ENCODE peak calls at places on chromosomes 16 and 17, in nine cellular contexts. K is heart left ventricle, C is IMR-90, R is lower leg skin, D is A549, B is gastrocnemius medialis, J is spleen, G is HCT116, U is uterus. O is an unnamed sample.

GRCh38 chr17:44367219-44367618 is 3.6 kb upstream of the FAM171A2 start:
- DNase-seq in J (no peak), C (no peak), K (no peak), G (no peak), R (no peak), B (no peak), D (no peak), U (no peak), O (no peak)

GRCh38 chr17:39863918-39864746 is at the start of gene IKZF3:
- DNase-seq in G (no peak), D (peak; percentile 64), R (peak; percentile 88), B (no peak), U (peak; percentile 19), K (peak; percentile 79), C (peak; percentile 18), J (peak; percentile 93), O (no peak)

GRCh38 chr17:72640415-72641165 is 451.9 kb downstream of the SLC39A11 start:
- DNase-seq in U (no peak), B (no peak), G (no peak), K (no peak), C (no peak), J (no peak), D (no peak), R (no peak), O (no peak)

GRCh38 chr17:48131216-48131824 is 23.8 kb downstream of the SNX11 start:
- DNase-seq in C (peak; percentile 66), U (peak; percentile 41), G (peak; percentile 80), D (peak; percentile 87), K (no peak), R (peak; percentile 52), J (no peak), B (peak; percentile 43), O (peak; percentile 70)

GRCh38 chr17:42016411-42016831 is 818 bp downstream of the DNAJC7 start:
- DNase-seq in B (no peak), D (no peak), U (no peak), J (peak; percentile 70), R (no peak), G (no peak), K (no peak), C (peak; percentile 16), O (no peak)

GRCh38 chr17:39281806-39282205 is 56.1 kb upstream of the STAC2 start:
- DNase-seq in J (no peak), R (no peak), K (no peak), U (no peak), C (peak; percentile 48), B (no peak), G (no peak), D (no peak), O (no peak)

GRCh38 chr17:44212507-44213402 is 6.7 kb downstream of the UBTF start:
- DNase-seq in U (no peak), R (no peak), D (no peak), G (no peak), J (peak; percentile 78), B (no peak), K (no peak), C (no peak), O (no peak)

GRCh38 chr16:54437361-54437760 is 150.8 kb upstream of the IRX3 start:
- DNase-seq in G (no peak), J (no peak), R (peak; percentile 75), C (no peak), K (no peak), B (no peak), D (no peak), U (no peak), O (no peak)

GRCh38 chr16:69830534-69831211 is 68.5 kb downstream of the WWP2 start:
- DNase-seq in C (peak; percentile 28), J (no peak), D (peak; percentile 31), K (no peak), G (no peak), U (no peak), B (no peak), R (no peak), O (no peak)

GRCh38 chr17:58344791-58345157 is 7.2 kb downstream of the SUPT4H1 start:
- DNase-seq in J (peak; percentile 84), R (no peak), K (no peak), D (no peak), U (no peak), B (no peak), C (no peak), G (no peak), O (no peak)

GRCh38 chr16:86984975-86985655 is 332.1 kb downstream of the C16orf95 start:
- DNase-seq in K (peak; percentile 73), C (no peak), U (no peak), J (no peak), D (no peak), B (no peak), G (no peak), R (no peak), O (no peak)

GRCh38 chr17:63647065-63647725 is 25.0 kb downstream of the MAP3K3 start:
- DNase-seq in D (no peak), U (no peak), B (no peak), G (no peak), R (no peak), C (peak; percentile 82), J (no peak), K (no peak), O (no peak)

GRCh38 chr17:57868007-57868774 is 18.3 kb upstream of the MRPS23 start:
- DNase-seq in U (peak; percentile 92), D (peak; percentile 97), K (peak; percentile 87), C (peak; percentile 94), R (peak; percentile 95), G (peak; percentile 90), J (peak; percentile 86), B (peak; percentile 69), O (peak; percentile 96)

DNA sequence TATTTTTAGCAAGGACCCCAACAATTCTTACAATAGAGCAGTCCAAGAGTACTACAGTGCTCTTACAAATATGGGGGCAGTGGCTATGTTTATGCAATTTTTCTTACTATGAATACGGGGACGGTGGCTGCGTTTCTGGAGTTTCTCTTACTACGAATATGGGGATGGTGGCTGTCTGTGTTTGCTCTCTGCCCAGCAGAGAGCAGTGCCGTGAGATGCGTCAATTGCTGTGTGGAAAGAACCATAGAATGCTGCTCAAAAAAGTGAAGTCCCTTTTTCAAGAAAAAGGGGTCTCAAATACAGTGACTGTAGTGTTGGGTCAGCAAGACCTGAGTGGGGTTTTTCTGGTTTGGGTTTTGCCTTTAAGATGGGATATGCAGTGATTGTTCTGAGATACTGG is 53.9 kb downstream of the KNOP1 start:
- DNase-seq in R (no peak), D (no peak), K (no peak), B (no peak), U (no peak), J (no peak), C (no peak), G (no peak), O (no peak)
- H3K4me3 ChIP-seq in R (no peak overlapping the region), D (no peak overlapping the region), K (no peak overlapping the region), B (no peak overlapping the region), U (no peak overlapping the region), J (no peak overlapping the region), C (no peak overlapping the region), G (no peak overlapping the region), O (no peak overlapping the region)

DNA sequence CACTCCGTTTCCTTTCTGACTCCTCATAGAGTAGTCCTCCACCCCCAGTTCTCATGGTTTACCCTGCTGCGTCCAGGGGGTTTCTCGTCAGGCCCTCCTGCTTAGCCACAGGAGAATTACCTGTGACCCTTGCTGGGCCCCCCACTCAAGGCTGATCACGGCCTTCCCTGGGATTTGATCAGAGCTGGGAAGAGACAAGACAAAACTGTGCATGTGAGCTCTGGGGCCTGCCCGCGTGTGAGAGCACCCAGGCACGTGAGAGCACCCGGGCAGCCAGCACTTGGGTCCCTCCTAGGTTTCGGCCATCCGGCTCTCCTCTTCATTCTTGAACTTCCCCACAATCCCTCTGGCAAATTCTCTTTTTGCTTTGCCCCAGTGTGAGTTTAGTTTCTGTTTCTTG is 37.0 kb downstream of the TMEM11 start:
- DNase-seq in C (no peak), G (no peak), B (no peak), U (no peak), R (no peak), J (no peak), K (no peak), D (no peak), O (peak; percentile 32)
- TF ChIP-seq POLR2A in C (no peak), G (no peak), B (no peak), U (no peak), R (no peak), J (no peak), K (no peak), D (no peak), O (no peak)

GRCh38 chr17:17820046-17820445 is 16.7 kb downstream of the SREBF1 start:
- DNase-seq in R (no peak), J (no peak), D (no peak), G (no peak), C (no peak), U (no peak), K (no peak), B (no peak), O (no peak)
- H3K4me3 ChIP-seq in R (no peak overlapping the region), J (no peak overlapping the region), D (peak overlapping the region; percentile 29), G (no peak overlapping the region), C (no peak overlapping the region), U (no peak overlapping the region), K (no peak overlapping the region), B (no peak overlapping the region), O (no peak overlapping the region)

DNA sequence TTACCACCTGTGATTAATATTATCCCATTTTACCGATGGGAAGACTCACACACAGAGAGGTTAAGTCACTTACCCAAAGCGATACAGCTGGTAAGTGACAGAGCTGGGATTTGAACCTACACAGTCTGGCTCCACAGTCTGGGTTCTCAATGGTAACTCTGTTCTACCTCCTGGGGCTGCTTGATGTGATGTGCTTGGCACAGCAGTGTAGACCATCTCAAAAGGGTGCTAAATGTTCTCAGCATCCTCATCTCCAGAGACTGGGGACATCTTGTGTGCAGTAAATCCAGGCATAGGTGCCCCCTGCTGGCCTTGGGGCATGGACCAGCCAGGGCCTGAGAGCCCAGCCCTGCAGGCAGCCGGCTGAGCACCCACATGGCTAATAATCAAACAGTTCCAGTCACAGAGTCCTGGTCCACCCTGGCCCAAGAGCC is 15.4 kb upstream of the KATNB1 start:
- DNase-seq in B (no peak), J (peak; percentile 88), R (no peak), U (no peak), G (no peak), C (peak; percentile 50), D (peak; percentile 72), K (no peak), O (no peak)
- TF ChIP-seq POLR2A in B (no peak), J (no peak), R (no peak), U (no peak), G (no peak), C (no peak), D (no peak), K (no peak), O (no peak)

DNA sequence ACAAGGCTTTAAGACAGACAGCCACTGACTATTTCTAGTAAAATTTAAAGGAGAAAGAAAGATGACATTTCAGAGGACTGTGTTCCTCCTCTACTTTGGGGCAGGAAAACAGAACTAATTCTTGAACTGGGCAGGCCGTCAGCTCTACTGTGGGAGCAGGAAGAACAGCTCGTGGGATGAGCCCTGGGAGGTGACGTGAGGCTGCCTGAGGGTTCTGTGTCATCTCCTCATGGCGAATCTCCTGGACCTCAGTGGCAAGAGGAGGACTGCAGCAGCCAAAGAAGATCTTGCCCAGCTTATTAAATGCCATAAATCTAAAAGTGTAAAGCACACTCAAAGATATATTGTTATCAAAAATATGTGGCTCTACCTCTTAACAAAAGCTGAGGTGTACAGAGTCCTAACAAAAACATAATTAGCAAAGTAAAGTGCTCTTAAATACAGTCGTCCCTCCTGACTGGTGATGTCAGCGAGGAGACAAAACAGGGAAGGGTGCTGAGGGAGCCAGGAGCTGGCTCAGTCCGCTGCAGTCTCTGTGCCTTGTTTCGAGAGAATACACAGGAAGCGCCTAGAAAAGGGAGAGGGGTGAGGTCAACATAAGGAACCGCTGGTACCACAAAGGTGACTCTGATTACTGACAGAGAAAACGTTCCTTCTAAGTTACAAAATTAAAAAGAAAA is 58.0 kb downstream of the CREBBP start:
- DNase-seq in K (no peak), J (no peak), C (peak; percentile 20), D (no peak), R (no peak), U (peak; percentile 40), G (no peak), B (no peak), O (no peak)
- H3K4me3 ChIP-seq in K (no peak overlapping the region), J (no peak overlapping the region), C (no peak overlapping the region), D (no peak overlapping the region), R (no peak overlapping the region), U (no peak overlapping the region), G (no peak overlapping the region), B (no peak overlapping the region), O (no peak overlapping the region)